ENCODE peak calls at places on chromosomes 5 and 9, in six cellular contexts. One of them, this sample, is unnamed.

GRCh38 chr5:30401479-30402058 is 791.9 kb upstream of the CDH6 start:
- DNase-seq in sigmoid colon: no peak
- DNase-seq in tibial nerve: peak; percentile 9
- DNase-seq in CD4-positive, alpha-beta T cell: no peak
- DNase-seq in AG10803: no peak
- DNase-seq in AG04449: no peak
- DNase-seq in this sample: peak; percentile 55

GRCh38 chr5:83472508-83473343 is 1.2 kb downstream of the VCAN start:
- DNase-seq in sigmoid colon: peak; percentile 83
- DNase-seq in tibial nerve: peak; percentile 42
- DNase-seq in CD4-positive, alpha-beta T cell: no peak
- DNase-seq in AG10803: peak; percentile 72
- DNase-seq in AG04449: no peak
- DNase-seq in this sample: peak; percentile 48

GRCh38 chr9:4117835-4118610 is 181.8 kb downstream of the GLIS3 start:
- DNase-seq in sigmoid colon: no peak
- DNase-seq in tibial nerve: no peak
- DNase-seq in CD4-positive, alpha-beta T cell: peak; percentile 42
- DNase-seq in AG10803: no peak
- DNase-seq in AG04449: no peak
- DNase-seq in this sample: peak; percentile 53

GRCh38 chr5:122665087-122665486 is 109.8 kb upstream of the SNX2 start:
- DNase-seq in sigmoid colon: no peak
- DNase-seq in tibial nerve: no peak
- DNase-seq in CD4-positive, alpha-beta T cell: no peak
- DNase-seq in AG10803: no peak
- DNase-seq in AG04449: no peak
- DNase-seq in this sample: no peak

GRCh38 chr9:73370053-73370452 is 218.4 kb downstream of the ANXA1 start:
- DNase-seq in sigmoid colon: no peak
- DNase-seq in tibial nerve: no peak
- DNase-seq in CD4-positive, alpha-beta T cell: no peak
- DNase-seq in AG10803: no peak
- DNase-seq in AG04449: no peak
- DNase-seq in this sample: peak; percentile 26

GRCh38 chr9:122075135-122076030 is 17.7 kb downstream of the TTLL11 start:
- DNase-seq in sigmoid colon: no peak
- DNase-seq in tibial nerve: no peak
- DNase-seq in CD4-positive, alpha-beta T cell: no peak
- DNase-seq in AG10803: peak; percentile 62
- DNase-seq in AG04449: no peak
- DNase-seq in this sample: no peak

GRCh38 chr5:26700759-26701384 is 337.5 kb downstream of the CDH9 start:
- DNase-seq in sigmoid colon: no peak
- DNase-seq in tibial nerve: no peak
- DNase-seq in CD4-positive, alpha-beta T cell: no peak
- DNase-seq in AG10803: no peak
- DNase-seq in AG04449: no peak
- DNase-seq in this sample: peak; percentile 61

GRCh38 chr5:119168401-119168800 is 97.5 kb downstream of the DMXL1 start:
- DNase-seq in sigmoid colon: no peak
- DNase-seq in tibial nerve: no peak
- DNase-seq in CD4-positive, alpha-beta T cell: no peak
- DNase-seq in AG10803: no peak
- DNase-seq in AG04449: no peak
- DNase-seq in this sample: no peak

GRCh38 chr5:143227301-143227700 is 176.2 kb downstream of the NR3C1 start:
- DNase-seq in sigmoid colon: no peak
- DNase-seq in tibial nerve: no peak
- DNase-seq in CD4-positive, alpha-beta T cell: no peak
- DNase-seq in AG10803: no peak
- DNase-seq in AG04449: no peak
- DNase-seq in this sample: no peak

GRCh38 chr5:102241809-102242421 is 54.2 kb downstream of the SLCO4C1 start:
- DNase-seq in sigmoid colon: no peak
- DNase-seq in tibial nerve: no peak
- DNase-seq in CD4-positive, alpha-beta T cell: no peak
- DNase-seq in AG10803: no peak
- DNase-seq in AG04449: no peak
- DNase-seq in this sample: no peak

GRCh38 chr9:18864516-18864915 is 168.5 kb downstream of the SAXO1 start:
- DNase-seq in sigmoid colon: no peak
- DNase-seq in tibial nerve: no peak
- DNase-seq in CD4-positive, alpha-beta T cell: no peak
- DNase-seq in AG10803: peak; percentile 23
- DNase-seq in AG04449: no peak
- DNase-seq in this sample: no peak

GRCh38 chr9:96612105-96612965 is 7.3 kb downstream of the CDC14B start:
- DNase-seq in sigmoid colon: peak; percentile 82
- DNase-seq in tibial nerve: peak; percentile 35
- DNase-seq in CD4-positive, alpha-beta T cell: no peak
- DNase-seq in AG10803: peak; percentile 94
- DNase-seq in AG04449: peak; percentile 73
- DNase-seq in this sample: no peak

GRCh38 chr9:92954078-92954861 is 6.9 kb downstream of the FGD3 start:
- DNase-seq in sigmoid colon: no peak
- DNase-seq in tibial nerve: no peak
- DNase-seq in CD4-positive, alpha-beta T cell: peak; percentile 75
- DNase-seq in AG10803: peak; percentile 24
- DNase-seq in AG04449: no peak
- DNase-seq in this sample: peak; percentile 65

GRCh38 chr9:37582548-37583157 is 6.5 kb upstream of the FBXO10 start:
- DNase-seq in sigmoid colon: no peak
- DNase-seq in tibial nerve: peak; percentile 51
- DNase-seq in CD4-positive, alpha-beta T cell: no peak
- DNase-seq in AG10803: peak; percentile 76
- DNase-seq in AG04449: peak; percentile 42
- DNase-seq in this sample: peak; percentile 65

GRCh38 chr5:148586796-148587195 is 67.5 kb downstream of the HTR4 start:
- DNase-seq in sigmoid colon: no peak
- DNase-seq in tibial nerve: no peak
- DNase-seq in CD4-positive, alpha-beta T cell: no peak
- DNase-seq in AG10803: no peak
- DNase-seq in AG04449: no peak
- DNase-seq in this sample: no peak

GRCh38 chr5:19986036-19986619 is 1.9 kb downstream of the CDH18 start:
- DNase-seq in sigmoid colon: no peak
- DNase-seq in tibial nerve: no peak
- DNase-seq in CD4-positive, alpha-beta T cell: no peak
- DNase-seq in AG10803: no peak
- DNase-seq in AG04449: no peak
- DNase-seq in this sample: no peak

GRCh38 chr5:1876708-1877433 is 5.9 kb downstream of the IRX4 start:
- DNase-seq in sigmoid colon: no peak
- DNase-seq in tibial nerve: no peak
- DNase-seq in CD4-positive, alpha-beta T cell: no peak
- DNase-seq in AG10803: no peak
- DNase-seq in AG04449: no peak
- DNase-seq in this sample: no peak

DNA sequence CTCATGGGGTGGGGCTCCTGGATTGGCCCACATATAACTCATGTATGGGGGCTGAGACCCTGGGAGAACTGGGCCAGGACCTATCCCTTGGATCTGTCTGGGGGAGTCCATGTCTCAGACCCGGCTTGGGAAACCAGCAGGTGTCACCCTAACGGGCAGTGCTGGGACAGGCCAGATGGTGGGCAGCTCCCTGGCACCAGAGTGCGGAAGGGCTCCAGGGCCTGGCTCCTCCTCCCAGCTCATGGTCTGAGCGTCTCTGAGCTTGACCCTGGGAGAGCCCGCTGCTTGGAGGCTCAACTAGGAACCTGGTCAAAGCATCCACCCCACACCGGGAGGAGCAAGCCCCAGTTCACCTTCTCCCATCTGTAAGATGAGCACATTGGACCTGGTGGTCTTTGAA is 15.5 kb upstream of the NCS1 start:
- DNase-seq in sigmoid colon: no peak
- DNase-seq in tibial nerve: no peak
- DNase-seq in CD4-positive, alpha-beta T cell: no peak
- DNase-seq in AG10803: no peak
- DNase-seq in AG04449: no peak
- DNase-seq in this sample: no peak
- TF ChIP-seq CTCF in sigmoid colon: peak; percentile 14
- TF ChIP-seq CTCF in tibial nerve: no peak
- TF ChIP-seq CTCF in CD4-positive, alpha-beta T cell: no peak
- TF ChIP-seq CTCF in AG10803: peak; percentile 35
- TF ChIP-seq CTCF in AG04449: peak; percentile 7
- TF ChIP-seq CTCF in this sample: no peak

DNA sequence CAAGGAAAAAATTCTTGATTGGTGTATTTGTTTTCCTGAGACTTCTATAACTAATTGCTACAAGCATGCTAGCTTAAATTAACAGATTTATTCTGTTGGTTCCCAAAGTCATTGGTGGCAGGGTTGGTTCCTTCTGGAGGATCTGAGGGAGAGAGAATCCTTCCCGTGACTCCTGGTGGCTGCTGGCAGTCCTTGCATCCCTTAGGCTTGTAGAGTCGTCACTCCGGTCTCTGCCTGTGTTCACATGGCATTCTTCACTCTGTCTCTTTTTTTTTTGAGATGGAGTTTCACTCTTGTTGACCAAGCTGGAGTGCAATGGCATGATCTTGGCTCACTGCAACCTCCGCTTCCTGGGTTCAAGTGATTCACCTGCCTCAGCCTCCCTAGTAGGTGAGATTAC is 5.3 kb downstream of the CDK9 start:
- DNase-seq in sigmoid colon: no peak
- DNase-seq in tibial nerve: no peak
- DNase-seq in CD4-positive, alpha-beta T cell: no peak
- DNase-seq in AG10803: no peak
- DNase-seq in AG04449: no peak
- DNase-seq in this sample: no peak
- TF ChIP-seq CTCF in sigmoid colon: no peak
- TF ChIP-seq CTCF in tibial nerve: no peak
- TF ChIP-seq CTCF in CD4-positive, alpha-beta T cell: no peak
- TF ChIP-seq CTCF in AG10803: no peak
- TF ChIP-seq CTCF in AG04449: no peak
- TF ChIP-seq CTCF in this sample: no peak

GRCh38 chr5:107303163-107303562 is 367.6 kb downstream of the EFNA5 start:
- DNase-seq in sigmoid colon: no peak
- DNase-seq in tibial nerve: no peak
- DNase-seq in CD4-positive, alpha-beta T cell: no peak
- DNase-seq in AG10803: no peak
- DNase-seq in AG04449: no peak
- DNase-seq in this sample: no peak

GRCh38 chr5:107303581-107303980 is 367.2 kb downstream of the EFNA5 start:
- DNase-seq in sigmoid colon: no peak
- DNase-seq in tibial nerve: no peak
- DNase-seq in CD4-positive, alpha-beta T cell: no peak
- DNase-seq in AG10803: no peak
- DNase-seq in AG04449: no peak
- DNase-seq in this sample: no peak

GRCh38 chr5:107305999-107306398 is 364.7 kb downstream of the EFNA5 start:
- DNase-seq in sigmoid colon: no peak
- DNase-seq in tibial nerve: no peak
- DNase-seq in CD4-positive, alpha-beta T cell: no peak
- DNase-seq in AG10803: no peak
- DNase-seq in AG04449: no peak
- DNase-seq in this sample: no peak

GRCh38 chr5:107304671-107305070 is 366.1 kb downstream of the EFNA5 start:
- DNase-seq in sigmoid colon: no peak
- DNase-seq in tibial nerve: no peak
- DNase-seq in CD4-positive, alpha-beta T cell: no peak
- DNase-seq in AG10803: no peak
- DNase-seq in AG04449: no peak
- DNase-seq in this sample: no peak

DNA sequence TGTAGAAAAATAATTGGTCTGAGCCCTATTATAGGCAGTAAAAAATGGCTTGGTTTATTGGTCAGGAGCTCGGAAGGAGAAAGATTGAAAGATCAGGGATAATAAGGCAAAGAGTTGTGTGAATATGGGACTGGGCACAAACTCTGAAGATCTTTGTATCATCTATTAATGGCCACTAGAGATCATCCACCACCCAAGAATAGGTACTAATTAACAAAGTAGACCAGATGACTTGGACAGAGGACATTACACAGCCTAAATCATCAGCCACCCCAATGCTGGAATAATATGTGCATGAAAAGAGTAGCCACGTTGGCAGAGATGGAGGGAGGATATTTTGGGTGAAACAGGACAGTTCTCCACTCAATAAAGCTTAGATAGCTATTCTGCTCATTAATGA is 364.1 kb downstream of the EFNA5 start:
- DNase-seq in sigmoid colon: no peak
- DNase-seq in tibial nerve: no peak
- DNase-seq in CD4-positive, alpha-beta T cell: no peak
- DNase-seq in AG10803: no peak
- DNase-seq in AG04449: no peak
- DNase-seq in this sample: no peak
- TF ChIP-seq CTCF in sigmoid colon: no peak
- TF ChIP-seq CTCF in tibial nerve: no peak
- TF ChIP-seq CTCF in CD4-positive, alpha-beta T cell: no peak
- TF ChIP-seq CTCF in AG10803: no peak
- TF ChIP-seq CTCF in AG04449: no peak
- TF ChIP-seq CTCF in this sample: no peak

GRCh38 chr9:99106044-99106375 is 1.1 kb downstream of the TGFBR1 start:
- DNase-seq in sigmoid colon: no peak
- DNase-seq in tibial nerve: no peak
- DNase-seq in CD4-positive, alpha-beta T cell: no peak
- DNase-seq in AG10803: no peak
- DNase-seq in AG04449: no peak
- DNase-seq in this sample: no peak

GRCh38 chr9:99103909-99104458 is 929 bp upstream of the TGFBR1 start:
- DNase-seq in sigmoid colon: no peak
- DNase-seq in tibial nerve: peak; percentile 40
- DNase-seq in CD4-positive, alpha-beta T cell: no peak
- DNase-seq in AG10803: peak; percentile 67
- DNase-seq in AG04449: no peak
- DNase-seq in this sample: no peak

GRCh38 chr9:99105152-99106043 is 485 bp downstream of the TGFBR1 start:
- DNase-seq in sigmoid colon: peak; percentile 87
- DNase-seq in tibial nerve: peak; percentile 50
- DNase-seq in CD4-positive, alpha-beta T cell: peak; percentile 39
- DNase-seq in AG10803: peak; percentile 85
- DNase-seq in AG04449: no peak
- DNase-seq in this sample: peak; percentile 60

GRCh38 chr9:99103505-99103904 is 1.4 kb upstream of the TGFBR1 start:
- DNase-seq in sigmoid colon: no peak
- DNase-seq in tibial nerve: no peak
- DNase-seq in CD4-positive, alpha-beta T cell: no peak
- DNase-seq in AG10803: no peak
- DNase-seq in AG04449: no peak
- DNase-seq in this sample: no peak

DNA sequence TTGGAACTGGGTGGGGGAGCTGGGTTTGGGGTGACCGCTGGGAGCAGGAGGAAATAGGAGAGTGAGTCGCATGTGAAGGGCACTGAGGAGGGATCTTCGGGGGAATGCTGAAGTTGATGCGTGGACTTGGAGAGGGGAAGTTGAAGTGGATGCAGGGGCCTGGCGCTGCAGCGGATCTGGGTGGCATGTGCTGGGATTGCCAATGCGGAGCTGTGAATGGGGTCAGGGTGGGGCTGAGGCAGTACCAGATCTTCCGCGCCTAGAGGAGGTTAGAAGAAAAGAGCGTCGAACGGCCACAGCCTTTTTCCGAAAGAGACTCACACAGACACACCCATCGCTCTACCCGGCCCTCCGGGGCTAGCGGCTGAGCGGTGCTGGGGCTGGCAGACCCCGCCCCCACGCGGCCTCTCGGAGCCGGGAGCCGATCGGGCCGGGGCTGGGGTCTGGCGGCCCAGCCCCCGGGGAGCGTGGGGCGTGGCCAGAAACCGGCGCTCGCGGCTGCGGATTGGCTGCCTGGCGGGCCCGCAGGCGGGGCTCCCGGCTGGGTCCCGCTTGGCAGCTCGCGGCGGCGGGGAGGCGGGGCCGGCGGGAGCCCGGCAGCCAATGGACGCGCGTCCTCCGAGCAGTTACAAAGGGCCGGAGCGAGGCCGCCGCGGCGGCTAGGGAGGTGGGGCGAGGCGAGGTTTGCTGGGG is at the start of gene TGFBR1:
- DNase-seq in sigmoid colon: peak; percentile 96
- DNase-seq in tibial nerve: peak; percentile 84
- DNase-seq in CD4-positive, alpha-beta T cell: peak; percentile 90
- DNase-seq in AG10803: peak; percentile 93
- DNase-seq in AG04449: no peak
- DNase-seq in this sample: peak; percentile 95
- TF ChIP-seq CTCF in sigmoid colon: no peak
- TF ChIP-seq CTCF in tibial nerve: no peak
- TF ChIP-seq CTCF in CD4-positive, alpha-beta T cell: no peak
- TF ChIP-seq CTCF in AG10803: no peak
- TF ChIP-seq CTCF in AG04449: no peak
- TF ChIP-seq CTCF in this sample: peak; percentile 4

This sample was measured in MM.1S.